ENCODE peak calls at places on chromosomes 1 and 21, in five cellular contexts. R is activated CD4-positive, CD25-positive, alpha-beta regulatory T cell treated with anti-CD3 and anti-CD28 coated beads, Interleukin-2, amount 50 U/mL, for 16 hours; U is stimulated activated naive CD4-positive, alpha-beta T cell; H is GM12892; B is HS-5. C is an unnamed sample.

GRCh38 chr1:17287377-17287776 is 20.6 kb upstream of the PADI4 start:
- DNase-seq in R (no peak), U (no peak), H (no peak), B (peak; percentile 68), C (no peak)

GRCh38 chr1:100631015-100631521 is 88.5 kb upstream of the VCAM1 start:
- DNase-seq in R (no peak), U (no peak), H (no peak), B (peak; percentile 94), C (no peak)

GRCh38 chr21:35136106-35136505 is 87.0 kb upstream of the RUNX1 start:
- DNase-seq in R (no peak), U (no peak), H (no peak), B (no peak), C (no peak)

GRCh38 chr1:153548722-153549695 is at the start of gene S100A3:
- DNase-seq in R (no peak), U (no peak), H (no peak), B (peak; percentile 83), C (no peak)

GRCh38 chr1:980137-980571 is 1.7 kb downstream of the PERM1 start:
- DNase-seq in R (no peak), U (no peak), H (no peak), B (no peak), C (no peak)

GRCh38 chr1:76250317-76250716 is 175.8 kb downstream of the ST6GALNAC3 start:
- DNase-seq in R (no peak), U (no peak), H (no peak), B (no peak), C (no peak)

GRCh38 chr1:40133122-40133665 is 28.0 kb upstream of the RLF start:
- DNase-seq in R (no peak), U (no peak), H (no peak), B (no peak), C (no peak)

GRCh38 chr1:39250460-39251240 is 46.2 kb downstream of the MACF1 start:
- DNase-seq in R (no peak), U (no peak), H (no peak), B (no peak), C (no peak)

GRCh38 chr1:205012416-205013140 is 30.4 kb upstream of the CNTN2 start:
- DNase-seq in R (no peak), U (no peak), H (no peak), B (no peak), C (no peak)

GRCh38 chr1:66542811-66543767 is 9.1 kb downstream of the SGIP1 start:
- DNase-seq in R (no peak), U (no peak), H (no peak), B (peak; percentile 49), C (no peak)

GRCh38 chr1:117237701-117238413 is 27.1 kb upstream of the VTCN1 start:
- DNase-seq in R (no peak), U (no peak), H (no peak), B (no peak), C (no peak)

GRCh38 chr1:2633401-2633935 is 652 bp upstream of the MMEL1 start:
- DNase-seq in R (no peak), U (no peak), H (no peak), B (no peak), C (no peak)

GRCh38 chr21:32256873-32257620 is 21.8 kb downstream of the MIS18A start:
- DNase-seq in R (no peak), U (no peak), H (no peak), B (peak; percentile 58), C (no peak)

C was measured in T-cell.